ENCODE peak calls at places on chromosomes 1 and 21, in nine cellular contexts. R, O, S, I, W, X, L, A and H are unnamed samples.

GRCh38 chr1:94883688-94884087 is 43.2 kb downstream of the CNN3 start:
- DNase-seq in R (peak; percentile 78), O (no peak), S (no peak), I (no peak), W (no peak), X (no peak), L (no peak), A (no peak), H (no peak)

GRCh38 chr1:236394905-236395779 is 1.1 kb downstream of the EDARADD start:
- DNase-seq in R (peak; percentile 45), O (no peak), S (peak; percentile 63), I (peak; percentile 88), W (no peak), X (peak; percentile 15), L (no peak), A (peak; percentile 78), H (no peak)

GRCh38 chr1:147496571-147496970 is 44.7 kb upstream of the BCL9 start:
- DNase-seq in R (peak; percentile 74), O (peak; percentile 19), S (peak; percentile 34), I (no peak), W (no peak), X (no peak), L (no peak), A (peak; percentile 44), H (no peak)

GRCh38 chr21:39710866-39711265 is 34.1 kb upstream of the IGSF5 start:
- DNase-seq in R (no peak), O (no peak), S (no peak), I (peak; percentile 46), W (no peak), X (no peak), L (no peak), A (no peak), H (no peak)

GRCh38 chr1:72111662-72112061 is 170.7 kb downstream of the NEGR1 start:
- DNase-seq in R (no peak), O (no peak), S (no peak), I (no peak), W (no peak), X (no peak), L (no peak), A (no peak), H (no peak)

GRCh38 chr1:156862602-156863599 is 2.2 kb downstream of the NTRK1 start:
- DNase-seq in R (no peak), O (no peak), S (no peak), I (no peak), W (no peak), X (no peak), L (no peak), A (no peak), H (no peak)

GRCh38 chr1:15957221-15958090 is 18.4 kb downstream of the ZBTB17 start:
- DNase-seq in R (no peak), O (no peak), S (no peak), I (no peak), W (no peak), X (no peak), L (no peak), A (peak; percentile 26), H (no peak)

GRCh38 chr21:37219766-37220432 is 47.2 kb downstream of the VPS26C start:
- DNase-seq in R (no peak), O (no peak), S (no peak), I (peak; percentile 49), W (no peak), X (no peak), L (no peak), A (no peak), H (no peak)

GRCh38 chr1:25168193-25169071 is 63.9 kb downstream of the SYF2 start:
- DNase-seq in R (no peak), O (no peak), S (no peak), I (peak; percentile 34), W (no peak), X (peak; percentile 98), L (no peak), A (no peak), H (peak; percentile 75)

GRCh38 chr1:245715291-245715701 is 560.5 kb downstream of the KIF26B start:
- DNase-seq in R (peak; percentile 58), O (no peak), S (no peak), I (no peak), W (no peak), X (no peak), L (no peak), A (no peak), H (no peak)

GRCh38 chr21:26169061-26169610 is 1.4 kb downstream of the APP start:
- DNase-seq in R (peak; percentile 88), O (peak; percentile 29), S (peak; percentile 51), I (no peak), W (no peak), X (peak; percentile 63), L (no peak), A (peak; percentile 71), H (no peak)

GRCh38 chr1:17588048-17588781 is 48.7 kb downstream of the ARHGEF10L start:
- DNase-seq in R (peak; percentile 71), O (no peak), S (peak; percentile 85), I (no peak), W (peak; percentile 37), X (peak; percentile 91), L (no peak), A (peak; percentile 89), H (no peak)

GRCh38 chr21:40120944-40121575 is 253.8 kb downstream of the PCP4 start:
- DNase-seq in R (peak; percentile 35), O (no peak), S (no peak), I (no peak), W (no peak), X (no peak), L (no peak), A (peak; percentile 40), H (no peak)

GRCh38 chr21:35075546-35075945 is 26.4 kb upstream of the RUNX1 start:
- DNase-seq in R (peak; percentile 74), O (no peak), S (no peak), I (no peak), W (no peak), X (no peak), L (no peak), A (no peak), H (no peak)

GRCh38 chr1:112344754-112345423 is 51.1 kb upstream of the CTTNBP2NL start:
- DNase-seq in R (no peak), O (no peak), S (no peak), I (no peak), W (no peak), X (no peak), L (no peak), A (no peak), H (no peak)

GRCh38 chr1:101237229-101237837 is 514 bp downstream of the S1PR1 start:
- DNase-seq in R (peak; percentile 89), O (no peak), S (no peak), I (no peak), W (no peak), X (no peak), L (no peak), A (peak; percentile 39), H (no peak)

GRCh38 chr1:15885701-15886612 is 38.5 kb downstream of the SPEN start:
- DNase-seq in R (peak; percentile 93), O (peak; percentile 41), S (peak; percentile 96), I (peak; percentile 100), W (peak; percentile 65), X (peak; percentile 94), L (peak; percentile 55), A (peak; percentile 91), H (peak; percentile 99)

GRCh38 chr1:181518152-181518551 is 34.8 kb downstream of the CACNA1E start:
- DNase-seq in R (no peak), O (no peak), S (no peak), I (no peak), W (no peak), X (no peak), L (no peak), A (no peak), H (no peak)

GRCh38 chr1:212976586-212976985 is 26.2 kb downstream of the VASH2 start:
- DNase-seq in R (no peak), O (no peak), S (peak; percentile 3), I (peak; percentile 39), W (no peak), X (no peak), L (no peak), A (no peak), H (no peak)

GRCh38 chr1:224175615-224176014 is 7.4 kb upstream of the DEGS1 start:
- DNase-seq in R (peak; percentile 62), O (no peak), S (no peak), I (peak; percentile 84), W (no peak), X (no peak), L (no peak), A (peak; percentile 47), H (no peak)

GRCh38 chr1:219340796-219341195 is 167.1 kb downstream of the LYPLAL1 start:
- DNase-seq in R (peak; percentile 43), O (no peak), S (no peak), I (no peak), W (no peak), X (no peak), L (no peak), A (no peak), H (no peak)

GRCh38 chr1:168386949-168387586 is 106.4 kb downstream of the TBX19 start:
- DNase-seq in R (peak; percentile 41), O (peak; percentile 64), S (peak; percentile 68), I (no peak), W (no peak), X (peak; percentile 41), L (no peak), A (peak; percentile 58), H (no peak)

DNA sequence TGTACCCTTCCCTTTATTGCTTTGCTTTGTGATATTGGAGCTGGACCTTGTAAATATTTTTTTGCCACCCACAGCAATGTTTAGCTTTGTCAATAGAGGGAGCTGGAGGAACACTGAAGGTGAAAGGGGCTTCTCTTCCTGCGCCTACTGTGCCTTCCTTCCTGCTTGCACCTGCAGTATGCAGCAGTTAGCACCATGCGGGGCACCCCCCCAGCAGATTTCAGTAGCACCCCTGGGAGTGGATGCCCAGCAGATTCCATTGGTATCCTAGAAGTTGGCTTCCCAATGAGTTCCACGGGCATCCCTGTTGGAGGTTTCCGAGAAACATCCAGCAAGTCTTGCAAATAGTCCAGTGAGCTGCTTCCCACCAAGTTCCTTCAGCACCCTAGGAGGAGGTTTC is 25.6 kb downstream of the S100A10 start:
- DNase-seq in R (peak; percentile 72), O (no peak), S (peak; percentile 44), I (no peak), W (no peak), X (peak; percentile 84), L (no peak), A (no peak), H (no peak)
- H3K4me3 ChIP-seq in R (no peak overlapping the region), O (no peak overlapping the region), S (no peak overlapping the region), I (no peak overlapping the region), W (no peak overlapping the region), X (no peak overlapping the region), L (no peak overlapping the region), A (no peak overlapping the region), H (no peak overlapping the region)

GRCh38 chr1:35637401-35637809 is 3.9 kb downstream of the PSMB2 start:
- DNase-seq in R (peak; percentile 71), O (no peak), S (no peak), I (no peak), W (no peak), X (peak; percentile 79), L (no peak), A (no peak), H (no peak)
- H3K4me3 ChIP-seq in R (peak overlapping the region; percentile 76), O (peak overlapping the region; percentile 1), S (peak overlapping the region; percentile 34), I (no peak overlapping the region), W (peak overlapping the region; percentile 32), X (peak overlapping the region; percentile 35), L (peak overlapping the region; percentile 43), A (peak overlapping the region; percentile 38), H (peak overlapping the region; percentile 40)

GRCh38 chr1:151728151-151728711 is 6.9 kb downstream of the RIIAD1 start:
- DNase-seq in R (peak; percentile 84), O (no peak), S (no peak), I (peak; percentile 71), W (no peak), X (no peak), L (no peak), A (peak; percentile 77), H (no peak)
- H3K4me3 ChIP-seq in R (peak overlapping the region; percentile 62), O (no peak overlapping the region), S (no peak overlapping the region), I (no peak overlapping the region), W (no peak overlapping the region), X (no peak overlapping the region), L (no peak overlapping the region), A (peak overlapping the region; percentile 6), H (peak overlapping the region; percentile 39)

GRCh38 chr1:53737648-53738204 is 1.2 kb downstream of the GLIS1 start:
- DNase-seq in R (no peak), O (no peak), S (no peak), I (no peak), W (no peak), X (no peak), L (no peak), A (peak; percentile 63), H (no peak)
- H3K4me3 ChIP-seq in R (no peak overlapping the region), O (no peak overlapping the region), S (peak overlapping the region; percentile 63), I (no peak overlapping the region), W (peak overlapping the region; percentile 76), X (peak overlapping the region; percentile 7), L (no peak overlapping the region), A (no peak overlapping the region), H (peak overlapping the region; percentile 62)